ENCODE peak calls at places on chromosome 20, in six cellular contexts. R is spleen, H is bronchial epithelial cell, V is cardiac fibroblast, X is OCI-LY7, N is GM13977. I is an unnamed sample.

GRCh38 chr20:50308513-50309279 is 118.1 kb downstream of the CEBPB start:
- DNase-seq in R (peak; percentile 95), H (peak; percentile 92), V (peak; percentile 99), X (peak; percentile 50), N (no peak), I (peak; percentile 95)

GRCh38 chr20:43404880-43405279 is 52.8 kb upstream of the SRSF6 start:
- DNase-seq in R (no peak), H (peak; percentile 12), V (no peak), X (peak; percentile 2), N (no peak), I (no peak)

GRCh38 chr20:6693178-6693807 is 74.2 kb upstream of the BMP2 start:
- DNase-seq in R (no peak), H (peak; percentile 35), V (no peak), X (no peak), N (no peak), I (no peak)

GRCh38 chr20:23235173-23236027 is 115.2 kb upstream of the NXT1 start:
- DNase-seq in R (peak; percentile 89), H (peak; percentile 47), V (peak; percentile 78), X (peak; percentile 46), N (peak; percentile 54), I (peak; percentile 11)

GRCh38 chr20:37354210-37355195 is 8.6 kb downstream of the SRC start:
- DNase-seq in R (peak; percentile 47), H (no peak), V (no peak), X (no peak), N (no peak), I (no peak)

GRCh38 chr20:41734506-41734945 is 116.3 kb upstream of the CHD6 start:
- DNase-seq in R (no peak), H (peak; percentile 34), V (peak; percentile 55), X (peak; percentile 51), N (peak; percentile 56), I (peak; percentile 34)

GRCh38 chr20:7770578-7770977 is 169.7 kb downstream of the HAO1 start:
- DNase-seq in R (no peak), H (peak; percentile 50), V (no peak), X (peak; percentile 97), N (peak; percentile 7), I (no peak)

GRCh38 chr20:21518292-21518991 is 4.6 kb upstream of the NKX2-2 start:
- DNase-seq in R (no peak), H (no peak), V (no peak), X (no peak), N (peak; percentile 45), I (no peak)

GRCh38 chr20:21156266-21156665 is 30.4 kb downstream of the KIZ start:
- DNase-seq in R (no peak), H (peak; percentile 60), V (peak; percentile 71), X (no peak), N (no peak), I (peak; percentile 50)

GRCh38 chr20:51826372-51826771 is 24.1 kb upstream of the SALL4 start:
- DNase-seq in R (no peak), H (no peak), V (no peak), X (no peak), N (no peak), I (no peak)

GRCh38 chr20:62587757-62588402 is 54.4 kb upstream of the SLCO4A1 start:
- DNase-seq in R (no peak), H (peak; percentile 17), V (peak; percentile 10), X (no peak), N (no peak), I (peak; percentile 52)

GRCh38 chr20:38427655-38428023 is 7.5 kb downstream of the SNHG17 start:
- DNase-seq in R (no peak), H (no peak), V (no peak), X (no peak), N (no peak), I (no peak)

GRCh38 chr20:24100370-24101011 is 111.9 kb upstream of the GGTLC1 start:
- DNase-seq in R (no peak), H (peak; percentile 80), V (peak; percentile 78), X (peak; percentile 41), N (peak; percentile 21), I (peak; percentile 34)

GRCh38 chr20:12386821-12387220 is 469.1 kb downstream of the BTBD3 start:
- DNase-seq in R (no peak), H (no peak), V (no peak), X (no peak), N (no peak), I (no peak)

GRCh38 chr20:32855387-32855786 is 3.3 kb upstream of the EFCAB8 start:
- DNase-seq in R (no peak), H (no peak), V (no peak), X (no peak), N (no peak), I (no peak)

GRCh38 chr20:44409132-44409600 is 53.7 kb downstream of the HNF4A start:
- DNase-seq in R (peak; percentile 11), H (peak; percentile 59), V (peak; percentile 50), X (no peak), N (no peak), I (peak; percentile 59)

GRCh38 chr20:61896058-61896961 is 169.4 kb downstream of the TAF4 start:
- DNase-seq in R (peak; percentile 79), H (peak; percentile 8), V (peak; percentile 43), X (peak; percentile 50), N (peak; percentile 67), I (peak; percentile 17)

GRCh38 chr20:23095504-23095903 is 9.4 kb upstream of the CD93 start:
- DNase-seq in R (no peak), H (peak; percentile 31), V (no peak), X (no peak), N (no peak), I (no peak)

GRCh38 chr20:3041818-3042504 is 1.5 kb upstream of the GNRH2 start:
- DNase-seq in R (peak; percentile 46), H (peak; percentile 12), V (peak; percentile 43), X (no peak), N (no peak), I (no peak)

GRCh38 chr20:38085031-38085430 is 51.5 kb downstream of the RPRD1B start:
- DNase-seq in R (no peak), H (no peak), V (no peak), X (no peak), N (no peak), I (no peak)

GRCh38 chr20:4962257-4962855 is 39.0 kb downstream of the SLC23A2 start:
- DNase-seq in R (peak; percentile 78), H (no peak), V (no peak), X (peak; percentile 24), N (no peak), I (no peak)

GRCh38 chr20:24389686-24390085 is 79.7 kb upstream of the SYNDIG1 start:
- DNase-seq in R (no peak), H (no peak), V (no peak), X (no peak), N (no peak), I (no peak)

GRCh38 chr20:3825526-3825925 is 5.2 kb downstream of the AP5S1 start:
- DNase-seq in R (no peak), H (no peak), V (no peak), X (no peak), N (no peak), I (no peak)

GRCh38 chr20:63765918-63766317 is 26.3 kb downstream of the SLC2A4RG start:
- DNase-seq in R (no peak), H (no peak), V (no peak), X (no peak), N (no peak), I (no peak)

GRCh38 chr20:63767456-63767855 is 27.9 kb downstream of the SLC2A4RG start:
- DNase-seq in R (no peak), H (no peak), V (no peak), X (no peak), N (no peak), I (no peak)

GRCh38 chr20:63767886-63768285 is 28.3 kb downstream of the SLC2A4RG start:
- DNase-seq in R (no peak), H (no peak), V (no peak), X (no peak), N (no peak), I (no peak)

GRCh38 chr20:63766695-63767426 is 27.3 kb downstream of the SLC2A4RG start:
- DNase-seq in R (no peak), H (no peak), V (no peak), X (no peak), N (no peak), I (no peak)

GRCh38 chr20:63765082-63765873 is 25.7 kb downstream of the SLC2A4RG start:
- DNase-seq in R (no peak), H (no peak), V (no peak), X (no peak), N (no peak), I (no peak)
- TF ChIP-seq CTCF in R (no peak), H (no peak), V (no peak), X (no peak), N (no peak), I (no peak)

DNA sequence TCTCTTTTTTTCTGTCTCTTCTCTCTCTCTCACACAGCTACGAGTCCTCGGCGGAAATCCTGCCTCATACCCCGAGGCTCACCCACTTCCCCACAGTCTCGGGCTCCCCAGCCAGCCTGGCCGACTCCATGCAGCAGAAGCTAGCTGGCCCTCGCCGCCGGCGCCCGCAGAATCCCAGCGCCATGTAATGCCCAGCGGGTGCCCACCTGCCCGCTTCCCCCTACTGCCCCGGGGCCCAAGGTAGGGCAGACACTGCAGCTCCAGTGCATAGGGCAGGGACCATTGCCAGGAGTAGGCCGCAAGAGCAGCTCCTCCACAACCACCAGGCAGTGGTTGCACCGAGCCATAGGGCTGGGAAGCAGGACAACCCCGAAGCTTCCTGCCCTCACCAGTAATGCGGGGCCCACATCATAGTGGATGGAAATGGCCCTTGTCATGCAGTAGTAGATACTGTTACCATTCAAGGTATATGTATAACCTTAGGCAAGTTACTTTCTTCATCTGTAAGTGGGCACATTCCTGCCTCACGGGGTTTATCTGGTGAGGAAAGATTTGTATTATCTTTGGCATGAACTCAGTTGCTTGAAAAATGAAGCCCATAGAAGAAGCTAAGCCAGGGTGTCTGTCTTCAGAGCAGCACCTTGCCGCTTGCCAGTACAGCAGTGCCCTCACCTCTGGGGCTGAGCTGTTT is 36.9 kb upstream of the ID1 start:
- DNase-seq in R (peak; percentile 80), H (no peak), V (peak; percentile 46), X (no peak), N (no peak), I (no peak)
- TF ChIP-seq CTCF in R (no peak), H (no peak), V (no peak), X (no peak), N (no peak), I (peak; percentile 58)

DNA sequence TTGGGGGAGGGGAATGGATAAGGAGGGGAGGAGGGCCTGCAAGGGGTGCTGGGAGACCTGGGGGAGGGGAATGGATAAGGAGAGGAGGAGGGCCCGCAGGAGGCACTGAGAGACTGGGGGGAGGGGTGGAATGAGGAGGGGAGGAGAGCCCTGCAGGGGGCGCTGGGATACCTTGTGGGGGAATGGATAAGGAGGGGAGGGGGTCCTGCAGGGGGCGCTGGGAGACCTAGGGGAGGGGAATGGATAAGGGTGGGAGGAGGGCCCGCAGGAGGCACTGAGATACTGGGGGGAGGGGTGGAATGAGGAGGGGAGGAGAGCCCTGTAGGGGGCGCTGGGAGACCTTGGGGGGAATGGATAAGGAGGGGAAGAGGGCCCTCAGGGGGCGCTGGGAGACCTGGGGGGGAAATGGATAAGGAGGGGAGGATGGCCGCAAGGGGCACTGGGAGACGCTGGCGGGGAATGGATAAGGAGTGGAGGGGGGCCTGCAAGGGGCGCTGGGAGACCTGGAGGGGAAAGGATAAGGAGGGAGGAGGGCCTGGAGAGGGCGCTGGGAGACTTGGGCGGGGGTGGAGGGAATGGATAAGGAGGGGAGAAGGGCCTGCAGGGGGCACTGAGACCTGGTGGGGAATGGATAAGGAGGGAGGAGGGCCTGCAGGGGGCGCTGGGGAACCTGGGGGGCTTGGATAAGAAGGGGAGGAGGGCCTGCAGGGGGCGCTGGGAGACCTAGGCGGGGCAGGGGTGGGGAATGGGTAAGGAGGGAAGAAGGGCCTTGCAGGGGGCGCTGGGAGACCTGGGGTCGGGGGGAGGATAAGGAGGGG is 1.3 kb upstream of the CTCFL start:
- DNase-seq in R (no peak), H (no peak), V (no peak), X (peak; percentile 45), N (no peak), I (no peak)
- TF ChIP-seq CTCF in R (no peak), H (no peak), V (no peak), X (peak; percentile 77), N (peak; percentile 16), I (peak; percentile 29)

GRCh38 chr20:47314647-47315338 is 41.7 kb downstream of the ZMYND8 start:
- DNase-seq in R (no peak), H (no peak), V (no peak), X (no peak), N (no peak), I (no peak)
- TF ChIP-seq CTCF in R (no peak), H (no peak), V (no peak), X (no peak), N (no peak), I (no peak)